ENCODE peak calls at places on chromosome 22, in seven cellular contexts. V is CD8-positive, alpha-beta T cell; K is CD4-positive, alpha-beta memory T cell; Z is hepatocyte; M is A549; J is ovary; U is pancreas. A is an unnamed sample. For H3K4me1, the result is how much of the 10 kb centered on the place peaks cover.

GRCh38 chr22:35313311-35314121 is 13.8 kb downstream of the TOM1 start:
- DNase-seq in U (no peak), V (no peak), M (peak), Z (peak), J (peak), K (no peak), A (peak)

GRCh38 chr22:42976131-42976530 is 38.8 kb downstream of the PACSIN2 start:
- DNase-seq in K (no peak), V (no peak), U (no peak), M (no peak), J (no peak), Z (no peak), A (no peak)

GRCh38 chr22:49623715-49624114 is 204.0 kb downstream of the BRD1 start:
- DNase-seq in J (no peak), U (peak), K (no peak), V (no peak), M (no peak), Z (no peak), A (no peak)

GRCh38 chr22:33513388-33514336 is 406.6 kb downstream of the LARGE1 start:
- DNase-seq in Z (peak), K (no peak), U (no peak), J (no peak), V (no peak), M (no peak), A (no peak)

GRCh38 chr22:42357221-42357620 is 75.0 kb downstream of the NFAM1 start:
- DNase-seq in K (no peak), V (no peak), J (no peak), U (no peak), Z (no peak), M (no peak), A (no peak)

GRCh38 chr22:30578481-30578880 is 4.0 kb upstream of the GAL3ST1 start:
- DNase-seq in Z (no peak), K (no peak), J (no peak), M (no peak), U (no peak), V (no peak), A (no peak)

GRCh38 chr22:23241562-23242472 is 61.5 kb downstream of the BCR start:
- DNase-seq in J (no peak), U (no peak), Z (no peak), V (no peak), M (no peak), K (no peak), A (no peak)

GRCh38 chr22:31199187-31199586 is 12.9 kb upstream of the LIMK2 start:
- DNase-seq in V (no peak), J (no peak), U (no peak), M (no peak), K (no peak), Z (no peak), A (no peak)

GRCh38 chr22:42621505-42622002 is 6.9 kb upstream of the POLDIP3 start:
- DNase-seq in U (peak), J (peak), M (peak), V (peak), Z (peak), K (peak), A (peak)

GRCh38 chr22:42717197-42717967 is 3.3 kb downstream of the A4GALT start:
- DNase-seq in U (no peak), M (peak), K (no peak), V (no peak), Z (no peak), J (no peak), A (no peak)

GRCh38 chr22:38941488-38941987 is 15.9 kb upstream of the APOBEC3A start:
- DNase-seq in K (no peak), J (no peak), Z (no peak), M (no peak), U (no peak), V (no peak), A (no peak)

GRCh38 chr22:36328635-36329216 is 59.0 kb downstream of the MYH9 start:
- DNase-seq in M (peak), J (peak), V (peak), K (no peak), U (no peak), Z (peak), A (peak)

GRCh38 chr22:21796863-21797262 is 61.3 kb upstream of the YPEL1 start:
- DNase-seq in K (no peak), U (no peak), V (no peak), J (no peak), Z (no peak), M (no peak), A (peak)

GRCh38 chr22:26648011-26648497 is 9.3 kb upstream of the MIAT start:
- DNase-seq in M (no peak), Z (no peak), K (peak), V (peak), J (no peak), U (no peak), A (peak)

GRCh38 chr22:21697866-21698265 is 32.1 kb downstream of the PPIL2 start:
- DNase-seq in V (no peak), M (no peak), J (no peak), U (no peak), Z (no peak), K (no peak), A (no peak)

GRCh38 chr22:19779011-19779421 is 18.4 kb downstream of the TBX1 start:
- DNase-seq in J (no peak), U (peak), K (no peak), Z (no peak), M (no peak), V (no peak), A (no peak)

GRCh38 chr22:30116362-30117117 is 36.3 kb downstream of the HORMAD2 start:
- DNase-seq in V (no peak), Z (peak), K (no peak), M (no peak), U (no peak), J (no peak), A (no peak)

GRCh38 chr22:36546932-36547331 is 18.0 kb upstream of the EIF3D start:
- DNase-seq in J (no peak), V (no peak), U (no peak), Z (peak), K (no peak), M (peak), A (no peak)

GRCh38 chr22:18101536-18101935 is 9.1 kb upstream of the TUBA8 start:
- DNase-seq in Z (no peak), K (no peak), V (no peak), M (no peak), J (no peak), U (no peak), A (no peak)

GRCh38 chr22:27115816-27116256 is 458.4 kb downstream of the MIAT start:
- DNase-seq in J (no peak), Z (peak), K (no peak), U (no peak), V (no peak), M (peak), A (no peak)

GRCh38 chr22:29133603-29134133 is 60.8 kb downstream of the KREMEN1 start:
- DNase-seq in V (no peak), M (no peak), Z (no peak), U (no peak), J (no peak), K (no peak), A (no peak)

GRCh38 chr22:24118689-24119384 is 62.5 kb upstream of the SUSD2 start:
- DNase-seq in U (no peak), M (no peak), Z (no peak), V (no peak), J (no peak), K (no peak), A (no peak)

GRCh38 chr22:24803064-24803542 is 2.9 kb upstream of the SGSM1 start:
- DNase-seq in K (peak), Z (peak), V (peak), J (peak), M (peak), U (peak), A (peak)

GRCh38 chr22:26681395-26681821 is 24.0 kb downstream of the MIAT start:
- DNase-seq in Z (peak), K (no peak), M (no peak), V (no peak), J (no peak), U (no peak), A (no peak)

GRCh38 chr22:38228873-38229740 is 27.3 kb downstream of the MAFF start:
- DNase-seq in U (no peak), K (no peak), M (peak), J (no peak), V (no peak), Z (no peak), A (peak)

GRCh38 chr22:43183496-43184263 is 3.3 kb downstream of the TTLL12 start:
- DNase-seq in U (no peak), M (no peak), V (no peak), J (no peak), K (no peak), Z (no peak), A (no peak)

GRCh38 chr22:19477321-19478085 is 1.5 kb downstream of the UFD1 start:
- DNase-seq in K (peak), V (no peak), Z (no peak), J (no peak), U (no peak), M (no peak), A (no peak)

GRCh38 chr22:32106930-32107329 is 52.2 kb downstream of the C22orf42 start:
- DNase-seq in K (no peak), M (no peak), U (no peak), J (no peak), V (no peak), Z (peak), A (no peak)

GRCh38 chr22:44524806-44525205 is 26.8 kb upstream of the RTL6 start:
- DNase-seq in V (no peak), U (no peak), Z (no peak), M (no peak), J (no peak), K (no peak), A (no peak)

GRCh38 chr22:37498289-37498909 is 12.2 kb upstream of the MFNG start:
- DNase-seq in M (peak), Z (peak), V (peak), J (no peak), K (peak), U (peak), A (peak)

GRCh38 chr22:33380789-33381530 is 322.8 kb upstream of the SYN3 start:
- DNase-seq in Z (peak), J (no peak), K (no peak), U (no peak), M (peak), V (no peak), A (peak)

GRCh38 chr22:45029501-45029900 is 19.7 kb upstream of the PHF21B start:
- DNase-seq in Z (no peak), U (no peak), J (no peak), K (no peak), V (no peak), M (no peak), A (no peak)

GRCh38 chr22:30204742-30205111 is 41.8 kb downstream of the LIF start:
- DNase-seq in V (no peak), J (peak), U (no peak), K (no peak), Z (peak), M (no peak), A (peak)

GRCh38 chr22:27420817-27421361 is 380.7 kb downstream of the MN1 start:
- DNase-seq in J (peak), K (no peak), M (no peak), Z (peak), U (peak), V (no peak), A (peak)

GRCh38 chr22:34808618-34809017 is 257.3 kb upstream of the ISX start:
- DNase-seq in V (no peak), Z (no peak), J (no peak), M (no peak), K (no peak), U (no peak), A (no peak)

GRCh38 chr22:43432883-43433415 is 21.1 kb downstream of the MPPED1 start:
- DNase-seq in K (no peak), J (no peak), V (no peak), U (peak), M (no peak), Z (no peak), A (no peak)

GRCh38 chr22:46618667-46619066 is 1.5 kb upstream of the GRAMD4 start:
- DNase-seq in U (peak), M (no peak), Z (no peak), J (no peak), V (no peak), K (no peak), A (no peak)
- H3K4me1 ChIP-seq in U (under half), M (under half), Z (under half), J (under half), V (under half), K (under half), A (under half)

GRCh38 chr22:50627914-50628542 is at the start of gene ARSA:
- DNase-seq in V (peak), Z (peak), K (peak), M (peak), U (peak), J (peak), A (peak)
- H3K27ac ChIP-seq in V (peak), Z (peak), K (peak), M (peak), U (peak), J (peak), A (no peak)

DNA sequence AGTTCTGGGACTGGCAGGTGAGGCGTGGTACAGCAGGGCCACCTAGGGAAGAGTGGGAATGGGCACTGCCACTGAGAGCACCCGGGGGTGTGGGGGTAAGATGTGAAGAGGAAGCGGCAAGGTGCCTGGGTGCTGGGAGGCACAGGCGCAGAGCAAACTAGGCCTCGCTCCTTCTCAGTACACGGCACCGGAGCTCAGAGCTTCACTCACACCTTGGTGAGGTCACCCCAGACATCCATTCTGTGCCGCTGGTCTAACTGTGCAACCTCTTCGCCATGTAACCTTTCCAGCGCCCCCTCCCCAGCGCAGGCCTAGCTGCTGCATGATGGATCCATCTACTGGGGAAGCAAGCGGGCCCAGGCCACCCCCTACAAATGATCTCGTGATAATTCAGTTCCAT is 1475.0 kb downstream of the TBC1D22A start:
- DNase-seq in K (no peak), V (no peak), J (no peak), M (no peak), U (no peak), Z (no peak), A (no peak)
- H3K4me1 ChIP-seq in K (under half), V (under half), J (under half), M (under half), U (under half), Z (under half), A (under half)

GRCh38 chr22:41310336-41310735 is 9.0 kb downstream of the ZC3H7B start:
- DNase-seq in V (no peak), Z (no peak), J (no peak), K (no peak), U (no peak), M (no peak), A (no peak)

GRCh38 chr22:41311487-41311886 is 10.2 kb downstream of the ZC3H7B start:
- DNase-seq in V (no peak), Z (no peak), J (no peak), K (no peak), U (no peak), M (no peak), A (no peak)

GRCh38 chr22:41308054-41308453 is 6.7 kb downstream of the ZC3H7B start:
- DNase-seq in Z (no peak), K (no peak), J (no peak), U (no peak), V (no peak), M (no peak), A (no peak)

GRCh38 chr22:41305646-41306045 is 4.3 kb downstream of the ZC3H7B start:
- DNase-seq in U (no peak), J (no peak), V (no peak), K (no peak), M (peak), Z (no peak), A (no peak)

GRCh38 chr22:41308544-41308947 is 7.2 kb downstream of the ZC3H7B start:
- DNase-seq in M (no peak), U (no peak), V (no peak), K (no peak), J (no peak), Z (peak), A (no peak)
- H3K27ac ChIP-seq in M (no peak), U (no peak), V (no peak), K (no peak), J (no peak), Z (peak), A (no peak)